ENCODE peak calls at places on chromosomes 3 and 15, in ten cellular contexts. C, J, V, I, Y, A, M, U, P and H are unnamed samples. For H3K36me3, the result is how much of the 10 kb centered on the place peaks cover.

GRCh38 chr15:45521596-45522167 is 873 bp downstream of the SLC30A4 start:
- DNase-seq in C (peak), J (no peak), V (peak), I (no peak), Y (no peak), A (no peak), M (no peak), U (peak), P (peak), H (peak)

GRCh38 chr3:6805236-6805635 is 55.7 kb upstream of the GRM7 start:
- DNase-seq in C (no peak), J (no peak), V (no peak), I (no peak), Y (no peak), A (no peak), M (no peak), U (no peak), P (no peak), H (no peak)

GRCh38 chr3:125039041-125039896 is 16.5 kb downstream of the HEG1 start:
- DNase-seq in C (no peak), J (no peak), V (no peak), I (no peak), Y (no peak), A (no peak), M (no peak), U (no peak), P (no peak), H (no peak)

GRCh38 chr3:37935756-37936666 is 54.6 kb upstream of the VILL start:
- DNase-seq in C (no peak), J (no peak), V (peak), I (no peak), Y (peak), A (peak), M (no peak), U (peak), P (peak), H (peak)

GRCh38 chr15:29638781-29639180 is 183.5 kb downstream of the TJP1 start:
- DNase-seq in C (no peak), J (no peak), V (no peak), I (no peak), Y (no peak), A (peak), M (no peak), U (no peak), P (no peak), H (no peak)

GRCh38 chr3:187999821-188000220 is 154.1 kb upstream of the LPP start:
- DNase-seq in C (no peak), J (no peak), V (no peak), I (no peak), Y (no peak), A (no peak), M (peak), U (peak), P (no peak), H (no peak)

GRCh38 chr3:106302451-106303221 is 433.8 kb upstream of the CBLB start:
- DNase-seq in C (no peak), J (no peak), V (no peak), I (no peak), Y (no peak), A (no peak), M (peak), U (no peak), P (peak), H (no peak)

GRCh38 chr3:184777566-184778356 is 34.2 kb upstream of the VPS8 start:
- DNase-seq in C (peak), J (peak), V (peak), I (peak), Y (peak), A (peak), M (peak), U (peak), P (peak), H (peak)

GRCh38 chr3:126216416-126216815 is 36.0 kb upstream of the ALDH1L1 start:
- DNase-seq in C (no peak), J (no peak), V (no peak), I (no peak), Y (no peak), A (no peak), M (no peak), U (no peak), P (no peak), H (no peak)

GRCh38 chr3:81218023-81218422 is 543.4 kb downstream of the GBE1 start:
- DNase-seq in C (no peak), J (no peak), V (peak), I (no peak), Y (no peak), A (no peak), M (no peak), U (peak), P (peak), H (no peak)

GRCh38 chr15:100705065-100705464 is 102.7 kb downstream of the ASB7 start:
- DNase-seq in C (no peak), J (no peak), V (no peak), I (no peak), Y (no peak), A (no peak), M (no peak), U (no peak), P (no peak), H (no peak)

GRCh38 chr15:94416829-94417228 is 185.5 kb downstream of the MCTP2 start:
- DNase-seq in C (no peak), J (no peak), V (no peak), I (no peak), Y (no peak), A (no peak), M (no peak), U (no peak), P (no peak), H (no peak)

GRCh38 chr3:45760878-45761711 is 35.2 kb downstream of the SLC6A20 start:
- DNase-seq in C (peak), J (peak), V (peak), I (no peak), Y (peak), A (peak), M (peak), U (peak), P (peak), H (peak)

GRCh38 chr15:45801543-45801942 is 166.7 kb downstream of the SQOR start:
- DNase-seq in C (no peak), J (no peak), V (no peak), I (no peak), Y (no peak), A (no peak), M (no peak), U (no peak), P (no peak), H (no peak)

GRCh38 chr3:177371903-177372302 is 174.6 kb upstream of the TBL1XR1 start:
- DNase-seq in C (no peak), J (no peak), V (no peak), I (no peak), Y (no peak), A (no peak), M (no peak), U (no peak), P (no peak), H (no peak)

GRCh38 chr3:160686955-160687535 is 10.1 kb downstream of the ARL14 start:
- DNase-seq in C (no peak), J (no peak), V (peak), I (no peak), Y (no peak), A (no peak), M (no peak), U (peak), P (no peak), H (no peak)

GRCh38 chr3:192434186-192434585 is 293.2 kb downstream of the FGF12 start:
- DNase-seq in C (no peak), J (no peak), V (no peak), I (no peak), Y (no peak), A (no peak), M (no peak), U (no peak), P (no peak), H (no peak)

GRCh38 chr3:136621628-136622027 is 130.6 kb downstream of the STAG1 start:
- DNase-seq in C (no peak), J (no peak), V (no peak), I (no peak), Y (no peak), A (no peak), M (no peak), U (no peak), P (no peak), H (no peak)

GRCh38 chr3:155744091-155744625 is 713 bp downstream of the PLCH1 start:
- DNase-seq in C (no peak), J (peak), V (no peak), I (no peak), Y (peak), A (peak), M (peak), U (peak), P (peak), H (peak)

GRCh38 chr15:75455424-75455981 is 4.0 kb upstream of the SIN3A start:
- DNase-seq in C (peak), J (peak), V (peak), I (peak), Y (peak), A (peak), M (peak), U (peak), P (peak), H (peak)

GRCh38 chr3:124862006-124862405 is 25.2 kb downstream of the ITGB5 start:
- DNase-seq in C (no peak), J (no peak), V (no peak), I (no peak), Y (no peak), A (no peak), M (no peak), U (no peak), P (no peak), H (no peak)

GRCh38 chr15:66832679-66833078 is 130.6 kb downstream of the SMAD6 start:
- DNase-seq in C (no peak), J (no peak), V (no peak), I (no peak), Y (no peak), A (no peak), M (no peak), U (no peak), P (no peak), H (no peak)

GRCh38 chr3:64687781-64688515 is at the start of gene ADAMTS9:
- DNase-seq in C (peak), J (peak), V (peak), I (peak), Y (peak), A (no peak), M (no peak), U (peak), P (peak), H (peak)

GRCh38 chr3:27360113-27361078 is 8.8 kb downstream of the NEK10 start:
- DNase-seq in C (no peak), J (no peak), V (peak), I (no peak), Y (peak), A (no peak), M (no peak), U (no peak), P (no peak), H (peak)

GRCh38 chr3:107117922-107118576 is 259.2 kb upstream of the CCDC54 start:
- DNase-seq in C (peak), J (peak), V (peak), I (peak), Y (no peak), A (peak), M (no peak), U (peak), P (peak), H (no peak)

GRCh38 chr3:178538065-178538464 is 1.8 kb downstream of the KCNMB2 start:
- DNase-seq in C (no peak), J (no peak), V (no peak), I (no peak), Y (no peak), A (no peak), M (no peak), U (no peak), P (no peak), H (no peak)

GRCh38 chr3:133377396-133377795 is 22.5 kb upstream of the BFSP2 start:
- DNase-seq in C (peak), J (no peak), V (peak), I (no peak), Y (no peak), A (no peak), M (no peak), U (peak), P (peak), H (no peak)

GRCh38 chr15:43361313-43361903 is 9.4 kb downstream of the ZSCAN29 start:
- DNase-seq in C (no peak), J (no peak), V (no peak), I (no peak), Y (no peak), A (no peak), M (no peak), U (peak), P (no peak), H (no peak)

GRCh38 chr15:43360821-43361220 is 10.0 kb downstream of the ZSCAN29 start:
- DNase-seq in C (no peak), J (no peak), V (no peak), I (no peak), Y (no peak), A (no peak), M (no peak), U (no peak), P (no peak), H (no peak)
- H3K36me3 ChIP-seq in C (half or more), J (under half), V (under half), I (half or more), Y (under half), A (under half), M (under half), U (half or more), P (under half), H (under half)

GRCh38 chr3:115676336-115676735 is 53.0 kb downstream of the GAP43 start:
- DNase-seq in C (no peak), J (no peak), V (no peak), I (no peak), Y (no peak), A (no peak), M (no peak), U (no peak), P (no peak), H (no peak)
- H3K4me3 ChIP-seq in C (no peak), J (no peak), V (no peak), I (no peak), Y (no peak), A (no peak), M (no peak), U (no peak), P (no peak), H (no peak)

GRCh38 chr3:151085889-151086483 is 522 bp downstream of the MED12L start:
- DNase-seq in C (no peak), J (peak), V (no peak), I (no peak), Y (no peak), A (no peak), M (no peak), U (peak), P (peak), H (no peak)
- H3K36me3 ChIP-seq in C (under half), J (under half), V (under half), I (under half), Y (under half), A (under half), M (under half), U (under half), P (under half), H (under half)

GRCh38 chr3:129628169-129628522 is 21.7 kb upstream of the PLXND1 start:
- DNase-seq in C (peak), J (no peak), V (no peak), I (no peak), Y (no peak), A (no peak), M (no peak), U (no peak), P (no peak), H (no peak)
- H3K4me3 ChIP-seq in C (peak), J (no peak), V (no peak), I (peak), Y (peak), A (peak), M (no peak), U (peak), P (peak), H (peak)

GRCh38 chr3:14450922-14451606 is 48.7 kb downstream of the SLC6A6 start:
- DNase-seq in C (no peak), J (no peak), V (no peak), I (no peak), Y (no peak), A (no peak), M (no peak), U (no peak), P (no peak), H (no peak)
- H3K36me3 ChIP-seq in C (under half), J (under half), V (under half), I (under half), Y (under half), A (under half), M (under half), U (half or more), P (under half), H (under half)

GRCh38 chr3:129278970-129279906 is 568 bp downstream of the HMCES start:
- DNase-seq in C (peak), J (peak), V (peak), I (no peak), Y (peak), A (peak), M (peak), U (peak), P (peak), H (no peak)

GRCh38 chr3:129278439-129278969 is at the start of gene HMCES:
- DNase-seq in C (peak), J (peak), V (peak), I (peak), Y (peak), A (peak), M (peak), U (peak), P (peak), H (peak)

GRCh38 chr3:129276385-129276784 is 2.3 kb upstream of the HMCES start:
- DNase-seq in C (no peak), J (no peak), V (no peak), I (no peak), Y (no peak), A (no peak), M (no peak), U (no peak), P (no peak), H (no peak)

GRCh38 chr3:129280183-129280582 is 1.5 kb downstream of the HMCES start:
- DNase-seq in C (no peak), J (no peak), V (no peak), I (no peak), Y (no peak), A (no peak), M (no peak), U (no peak), P (no peak), H (no peak)

DNA sequence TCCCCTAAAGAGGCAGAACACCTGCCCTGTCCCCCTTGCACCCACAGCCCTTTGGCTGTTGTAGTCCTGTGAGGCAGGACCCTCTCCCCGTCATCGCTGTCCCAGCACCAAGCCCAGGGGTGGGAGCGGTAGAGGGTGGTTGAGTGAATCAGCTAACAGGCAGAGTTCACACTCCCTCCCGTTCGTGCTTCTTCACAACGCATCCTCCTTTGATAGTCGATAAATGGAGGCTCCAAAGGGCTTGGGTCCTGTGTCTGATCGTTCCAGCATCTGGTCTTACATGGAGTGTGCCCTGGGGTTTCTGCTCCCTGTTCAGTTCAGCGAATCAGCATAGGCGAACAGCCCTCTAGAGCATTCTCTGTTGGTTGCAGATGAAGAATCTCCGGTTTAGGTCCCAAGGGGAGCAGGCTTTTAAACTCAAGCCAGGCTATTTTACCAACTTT is 820 bp upstream of the HMCES start:
- DNase-seq in C (no peak), J (no peak), V (peak), I (no peak), Y (no peak), A (no peak), M (no peak), U (peak), P (peak), H (no peak)
- H3K4me3 ChIP-seq in C (peak), J (no peak), V (no peak), I (peak), Y (peak), A (peak), M (no peak), U (peak), P (no peak), H (peak)

DNA sequence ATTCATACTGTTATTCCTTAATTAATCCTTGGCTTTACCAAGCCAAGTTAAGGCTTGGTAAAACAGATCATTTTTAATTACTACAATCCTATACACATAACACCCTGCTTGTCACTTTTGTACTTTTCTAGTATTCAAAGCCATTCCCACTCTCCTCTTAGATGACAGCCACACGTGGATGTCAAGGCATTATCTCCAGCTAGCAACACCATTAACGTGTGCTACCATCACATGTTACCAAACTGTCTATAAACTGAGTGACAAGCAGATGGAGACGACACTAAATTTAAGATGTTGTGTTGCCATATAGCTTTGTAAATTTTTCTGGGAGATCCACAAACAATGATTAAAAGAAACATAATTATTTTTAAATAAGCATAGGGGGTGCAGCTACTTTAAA is 103.7 kb downstream of the UACA start:
- DNase-seq in C (no peak), J (no peak), V (no peak), I (no peak), Y (no peak), A (no peak), M (no peak), U (no peak), P (no peak), H (no peak)
- H3K36me3 ChIP-seq in C (half or more), J (under half), V (under half), I (half or more), Y (under half), A (under half), M (under half), U (under half), P (under half), H (under half)

GRCh38 chr3:123749716-123750115 is 134.4 kb downstream of the MYLK start:
- DNase-seq in C (no peak), J (no peak), V (no peak), I (no peak), Y (no peak), A (no peak), M (no peak), U (no peak), P (no peak), H (no peak)

GRCh38 chr3:123750209-123750608 is 133.9 kb downstream of the MYLK start:
- DNase-seq in C (no peak), J (no peak), V (peak), I (no peak), Y (no peak), A (no peak), M (no peak), U (no peak), P (no peak), H (no peak)

GRCh38 chr3:123752228-123752627 is 131.9 kb downstream of the MYLK start:
- DNase-seq in C (no peak), J (no peak), V (no peak), I (no peak), Y (no peak), A (no peak), M (no peak), U (no peak), P (no peak), H (no peak)

GRCh38 chr3:123751478-123751877 is 132.7 kb downstream of the MYLK start:
- DNase-seq in C (no peak), J (no peak), V (no peak), I (no peak), Y (no peak), A (no peak), M (no peak), U (no peak), P (no peak), H (no peak)

DNA sequence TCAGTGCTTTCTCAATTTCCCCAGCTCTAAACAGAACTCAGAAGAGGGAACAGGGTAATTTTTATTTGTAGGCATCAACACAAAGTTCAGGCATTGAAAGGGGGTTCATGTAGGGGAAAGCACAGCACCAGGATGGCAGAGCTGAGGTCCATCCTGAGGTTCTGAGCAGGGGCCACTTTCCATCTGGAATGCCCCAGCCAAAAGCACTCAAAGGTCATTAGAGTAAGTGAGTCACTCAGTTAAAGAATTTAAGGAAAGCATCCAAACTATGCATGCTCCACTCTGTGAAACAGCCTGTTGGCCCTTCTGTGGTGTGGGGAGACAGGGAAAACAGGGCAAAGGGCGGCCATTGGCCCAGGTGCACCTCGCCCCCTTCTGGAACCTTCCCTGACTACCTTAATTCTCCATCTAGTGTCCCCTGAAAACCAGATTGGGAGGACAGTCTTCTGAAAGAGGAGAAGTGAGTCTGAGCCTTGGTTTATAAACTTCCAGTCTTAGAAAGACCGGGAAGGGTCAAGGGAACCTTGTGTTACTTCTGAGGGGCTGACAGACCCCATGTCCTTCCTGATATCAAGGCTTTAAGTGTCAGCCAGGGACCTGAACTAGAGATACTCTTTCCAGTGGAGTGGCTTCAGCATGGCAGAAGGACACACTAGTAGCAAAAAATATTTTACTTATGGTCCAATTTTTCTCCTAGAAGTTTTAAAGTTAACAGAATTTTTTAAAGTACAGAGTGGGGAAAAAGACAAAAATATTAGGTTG is 133.3 kb downstream of the MYLK start:
- DNase-seq in C (no peak), J (no peak), V (peak), I (no peak), Y (no peak), A (peak), M (no peak), U (peak), P (peak), H (no peak)
- H3K4me3 ChIP-seq in C (no peak), J (no peak), V (no peak), I (no peak), Y (no peak), A (peak), M (no peak), U (no peak), P (no peak), H (no peak)

GRCh38 chr3:150436161-150436560 is 28.1 kb downstream of the TSC22D2 start:
- DNase-seq in C (no peak), J (no peak), V (no peak), I (no peak), Y (no peak), A (no peak), M (no peak), U (peak), P (no peak), H (no peak)
- H3K36me3 ChIP-seq in C (under half), J (under half), V (under half), I (under half), Y (under half), A (under half), M (under half), U (under half), P (under half), H (under half)